ENCODE peak calls at places on chromosome X, in four cellular contexts. Q, Z, S and I are unnamed samples.

GRCh38 chrX:14398725-14399124 is 130.6 kb upstream of the GLRA2 start:
- DNase-seq in S (no peak), Q (no peak), Z (peak; percentile 64), I (peak; percentile 12)

GRCh38 chrX:2632533-2633504 is 58.3 kb upstream of the CD99 start:
- DNase-seq in Q (no peak), Z (no peak), S (no peak), I (no peak)

GRCh38 chrX:53247928-53248327 is 22.9 kb upstream of the KDM5C start:
- DNase-seq in Z (no peak), Q (no peak), S (no peak), I (no peak)

GRCh38 chrX:44945736-44946135 is 72.7 kb downstream of the KDM6A start:
- DNase-seq in Q (no peak), S (no peak), Z (no peak), I (no peak)

GRCh38 chrX:69556094-69557011 is 52.2 kb downstream of the NALF2 start:
- DNase-seq in Q (no peak), Z (no peak), S (no peak), I (no peak)

GRCh38 chrX:102546818-102547493 is 30.4 kb upstream of the TMSB15A start:
- DNase-seq in S (no peak), Q (no peak), Z (no peak), I (peak; percentile 4)

GRCh38 chrX:153766871-153767673 is 3.0 kb downstream of the PLXNB3 start:
- DNase-seq in Z (no peak), Q (peak; percentile 46), S (no peak), I (no peak)

GRCh38 chrX:85024044-85024443 is 20.4 kb downstream of the APOOL start:
- DNase-seq in S (no peak), Z (peak; percentile 6), Q (no peak), I (no peak)